ENCODE peak calls at places on chromosomes 1 and 21, in six cellular contexts. D, A, J, U, O and S are unnamed samples.

GRCh38 chr1:241177665-241178064 is 179.3 kb downstream of the RGS7 start:
- DNase-seq in J (no peak), A (no peak), O (no peak), D (no peak), U (no peak), S (no peak)

GRCh38 chr1:41221995-41222991 is 19.8 kb downstream of the SCMH1 start:
- DNase-seq in A (no peak), J (no peak), O (no peak), U (peak), D (no peak), S (no peak)

GRCh38 chr1:214332950-214333798 is 52.2 kb downstream of the SMYD2 start:
- DNase-seq in U (peak), J (peak), D (peak), O (peak), A (peak), S (no peak)

GRCh38 chr1:117120774-117121588 is 568 bp downstream of the TRIM45 start:
- DNase-seq in D (peak), A (no peak), J (peak), O (no peak), U (no peak), S (no peak)

GRCh38 chr1:93636712-93637111 is 44.9 kb downstream of the BCAR3 start:
- DNase-seq in O (no peak), J (no peak), U (no peak), D (no peak), A (no peak), S (no peak)

GRCh38 chr1:215637041-215637573 is 70.0 kb downstream of the KCTD3 start:
- DNase-seq in D (peak), A (peak), J (peak), O (peak), U (peak), S (no peak)

GRCh38 chr1:108817016-108817415 is 39.9 kb downstream of the AKNAD1 start:
- DNase-seq in O (peak), U (peak), J (peak), A (no peak), D (no peak), S (no peak)

GRCh38 chr1:16088996-16089395 is 15.5 kb upstream of the FAM131C start:
- DNase-seq in J (peak), A (no peak), D (no peak), U (peak), O (no peak), S (no peak)

GRCh38 chr1:20324704-20325406 is 34.2 kb downstream of the VWA5B1 start:
- DNase-seq in D (no peak), J (no peak), O (no peak), A (no peak), U (no peak), S (peak)

GRCh38 chr1:70112838-70113237 is 92.5 kb downstream of the LRRC40 start:
- DNase-seq in J (no peak), O (no peak), A (no peak), U (no peak), D (no peak), S (no peak)

GRCh38 chr1:53410100-53410541 is 49.1 kb upstream of the DMRTB1 start:
- DNase-seq in J (peak), D (no peak), A (no peak), O (no peak), U (no peak), S (no peak)

GRCh38 chr1:63969461-63969893 is 195.7 kb downstream of the ROR1 start:
- DNase-seq in D (peak), A (no peak), O (no peak), J (no peak), U (no peak), S (no peak)

GRCh38 chr1:55069280-55069679 is 29.9 kb downstream of the PCSK9 start:
- DNase-seq in O (no peak), J (no peak), U (no peak), D (no peak), A (no peak), S (no peak)

GRCh38 chr1:150973826-150974579 is 632 bp downstream of the CERS2 start:
- DNase-seq in O (no peak), U (no peak), A (peak), D (no peak), J (peak), S (peak)

GRCh38 chr1:26387447-26387846 is 14.9 kb upstream of the ZNF683 start:
- DNase-seq in U (peak), O (no peak), A (no peak), D (no peak), J (peak), S (no peak)

GRCh38 chr1:232923739-232924386 is 26.5 kb upstream of the NTPCR start:
- DNase-seq in O (no peak), A (no peak), D (no peak), J (peak), U (peak), S (no peak)

GRCh38 chr1:219746141-219746540 is 133.2 kb upstream of the ZC3H11B start:
- DNase-seq in U (no peak), J (no peak), D (no peak), O (no peak), A (no peak), S (no peak)

GRCh38 chr1:186500804-186501203 is 39.9 kb upstream of the PDC start:
- DNase-seq in U (no peak), A (no peak), D (no peak), J (no peak), O (no peak), S (no peak)

GRCh38 chr21:37421306-37421705 is 54.7 kb downstream of the DYRK1A start:
- DNase-seq in O (no peak), A (no peak), D (no peak), J (no peak), U (no peak), S (no peak)

GRCh38 chr1:16139473-16139962 is 16.4 kb downstream of the EPHA2 start:
- DNase-seq in D (no peak), A (no peak), O (no peak), J (peak), U (peak), S (no peak)

GRCh38 chr1:215569987-215570824 is 3.1 kb downstream of the KCTD3 start:
- DNase-seq in A (no peak), J (no peak), D (no peak), U (no peak), O (no peak), S (no peak)

GRCh38 chr1:201602413-201603265 is 63.7 kb downstream of the NAV1 start:
- DNase-seq in A (no peak), O (no peak), D (peak), J (peak), U (peak), S (no peak)

GRCh38 chr1:235430991-235431390 is 63.8 kb downstream of the TBCE start:
- DNase-seq in O (no peak), J (peak), A (no peak), D (no peak), U (peak), S (no peak)

GRCh38 chr1:161958425-161958824 is 65.2 kb downstream of the OLFML2B start:
- DNase-seq in U (peak), D (no peak), A (no peak), J (peak), O (no peak), S (no peak)

GRCh38 chr21:43306391-43306790 is 120.5 kb downstream of the SIK1 start:
- DNase-seq in U (no peak), D (no peak), O (no peak), A (no peak), J (no peak), S (peak)

GRCh38 chr21:18354947-18355346 is 48.6 kb downstream of the TMPRSS15 start:
- DNase-seq in D (no peak), J (no peak), U (peak), O (no peak), A (no peak), S (no peak)

GRCh38 chr21:38993561-38993960 is 187.8 kb downstream of the ETS2 start:
- DNase-seq in U (peak), D (peak), J (peak), O (peak), A (peak), S (no peak)

GRCh38 chr1:16207318-16208269 is 4.9 kb downstream of the ARHGEF19 start:
- DNase-seq in A (no peak), U (no peak), J (peak), O (no peak), D (no peak), S (peak)

GRCh38 chr1:235675152-235675890 is 25.7 kb upstream of the GNG4 start:
- DNase-seq in J (peak), A (no peak), O (no peak), U (no peak), D (no peak), S (no peak)

GRCh38 chr1:161071886-161072371 is 2.2 kb upstream of the ARHGAP30 start:
- DNase-seq in J (peak), U (peak), O (peak), D (peak), A (peak), S (peak)

GRCh38 chr1:43849670-43850069 is 83.9 kb upstream of the ARTN start:
- DNase-seq in U (no peak), O (no peak), J (no peak), D (no peak), A (no peak), S (no peak)

GRCh38 chr1:157968503-157968902 is 24.9 kb upstream of the KIRREL1 start:
- DNase-seq in A (no peak), D (peak), U (peak), J (peak), O (peak), S (no peak)

GRCh38 chr1:214558002-214558770 is 6.8 kb upstream of the PTPN14 start:
- DNase-seq in D (peak), J (peak), U (peak), A (no peak), O (no peak), S (no peak)

GRCh38 chr1:193031431-193031830 is 27.7 kb downstream of the UCHL5 start:
- DNase-seq in J (peak), O (no peak), U (peak), A (no peak), D (no peak), S (no peak)
- TF ChIP-seq CTCF in J (peak), O (no peak), U (peak), A (no peak), D (peak), S (peak)

GRCh38 chr1:50971748-50972305 is 1.8 kb downstream of the CDKN2C start:
- DNase-seq in D (no peak), A (no peak), J (no peak), U (no peak), O (no peak), S (no peak)
- H3K4me3 ChIP-seq in D (peak), A (no peak), J (peak), U (no peak), O (no peak), S (peak)

DNA sequence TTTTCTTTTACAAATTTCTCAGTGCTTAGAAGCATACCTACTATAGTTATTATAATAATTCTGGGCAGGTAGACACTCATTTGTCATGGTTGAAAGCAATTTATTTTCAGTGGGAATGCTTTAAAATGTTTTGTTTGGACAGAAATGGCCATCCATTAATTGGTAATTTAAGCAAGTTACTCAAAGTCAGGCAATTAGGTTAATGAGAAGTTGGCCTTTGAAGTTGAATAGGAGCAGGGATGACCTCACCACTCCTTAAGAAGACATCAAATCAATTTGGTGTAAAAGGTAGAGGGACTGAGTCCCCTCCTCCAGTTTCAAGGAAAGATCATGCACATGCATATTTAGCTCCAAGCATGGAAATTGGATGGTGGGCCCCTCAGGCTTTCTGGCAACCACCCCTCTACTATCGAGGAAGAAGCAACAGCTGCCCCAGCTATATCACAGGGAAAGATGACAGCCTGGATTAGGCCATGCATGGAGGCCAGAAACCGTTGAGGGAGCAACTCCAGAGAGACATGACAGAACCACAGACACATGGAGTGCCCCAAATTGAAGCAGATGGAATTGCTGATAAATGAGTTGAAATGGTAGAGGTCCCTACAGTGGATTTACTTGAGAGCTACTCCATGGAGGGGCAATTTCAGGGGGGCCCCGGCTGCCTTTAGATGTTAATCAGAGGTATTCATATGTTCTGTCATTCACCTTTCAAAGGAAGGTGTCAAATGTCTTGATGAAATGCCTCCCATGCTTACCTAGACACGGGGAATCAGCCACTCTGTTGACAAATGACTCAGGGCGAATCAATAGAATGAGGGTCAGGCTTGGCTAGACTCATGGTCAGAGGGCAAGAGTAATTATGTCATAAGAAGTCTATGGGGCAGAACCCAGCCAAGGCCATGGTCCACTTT is 26.7 kb downstream of the HLX start:
- DNase-seq in O (no peak), J (no peak), U (no peak), D (no peak), A (no peak), S (no peak)
- TF ChIP-seq CTCF in O (no peak), J (no peak), U (no peak), D (no peak), A (no peak), S (no peak)

GRCh38 chr1:23577056-23577985 is 18.0 kb upstream of the ID3 start:
- DNase-seq in D (no peak), O (no peak), J (peak), U (peak), A (no peak), S (no peak)
- H3K4me3 ChIP-seq in D (peak), O (no peak), J (no peak), U (peak), A (no peak), S (peak)

GRCh38 chr1:7550261-7550850 is 220.7 kb upstream of the VAMP3 start:
- DNase-seq in O (no peak), D (no peak), U (no peak), A (no peak), J (no peak), S (peak)
- TF ChIP-seq CTCF in O (no peak), D (no peak), U (no peak), A (no peak), J (no peak), S (no peak)

GRCh38 chr21:36297938-36298572 is 21.9 kb upstream of the MORC3 start:
- DNase-seq in O (peak), D (no peak), J (no peak), A (peak), U (no peak), S (peak)
- H3K4me3 ChIP-seq in O (no peak), D (no peak), J (no peak), A (peak), U (no peak), S (peak)

GRCh38 chr1:22731924-22732522 is 21.4 kb downstream of the EPHB2 start:
- DNase-seq in O (no peak), J (peak), U (no peak), A (no peak), D (no peak), S (no peak)
- TF ChIP-seq CTCF in O (peak), J (peak), U (peak), A (no peak), D (peak), S (peak)

DNA sequence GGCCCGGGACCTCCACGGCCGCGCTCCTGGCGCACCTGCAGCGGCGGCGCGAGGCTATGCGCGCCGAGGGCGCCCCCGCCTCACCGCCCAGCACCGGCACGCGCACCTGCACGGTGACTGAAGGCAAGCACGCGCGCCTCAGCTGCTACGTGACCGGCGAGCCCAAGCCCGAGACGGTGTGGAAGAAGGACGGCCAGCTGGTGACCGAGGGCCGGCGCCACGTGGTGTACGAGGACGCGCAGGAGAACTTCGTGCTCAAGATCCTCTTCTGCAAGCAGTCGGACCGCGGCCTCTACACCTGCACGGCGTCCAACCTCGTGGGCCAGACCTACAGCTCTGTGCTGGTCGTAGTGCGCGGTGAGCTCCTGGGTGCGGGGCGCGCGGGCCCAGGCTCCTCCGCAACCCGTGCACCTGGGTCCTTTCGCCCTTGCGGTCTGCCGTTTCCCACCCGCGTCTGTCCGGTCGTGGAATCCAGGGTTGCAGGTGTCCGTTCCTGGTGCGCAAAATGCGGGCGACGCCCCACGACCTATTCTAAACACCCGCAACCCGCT is 4.6 kb downstream of the OBSCN start:
- DNase-seq in D (no peak), A (no peak), J (no peak), O (no peak), U (no peak), S (no peak)
- H3K4me3 ChIP-seq in D (peak), A (peak), J (no peak), O (peak), U (no peak), S (peak)